ENCODE peak calls at places on chromosomes 7 and 10, in six cellular contexts. N is NCI-H2081; D is myocyte; T is right cardiac atrium; J is activated naive CD8-positive, alpha-beta T cell treated with anti-CD3 and anti-CD28 coated beads, Interleukin-2, amount 50 U/mL, for 16 hours; A is NCI-H1092 treated with DMSO at 0.1 percent for 48 hours. F is an unnamed sample.

GRCh38 chr7:71633571-71634008 is 501.6 kb downstream of the GALNT17 start:
- DNase-seq in N (no peak), D (peak), T (no peak), J (no peak), A (no peak), F (peak)

GRCh38 chr7:134165266-134165665 is 38.1 kb downstream of the LRGUK start:
- DNase-seq in N (no peak), D (no peak), T (no peak), J (no peak), A (no peak), F (no peak)

GRCh38 chr7:66905243-66905642 is 15.8 kb upstream of the TMEM248 start:
- DNase-seq in N (no peak), D (no peak), T (no peak), J (no peak), A (no peak), F (no peak)

GRCh38 chr7:35697414-35698175 is 2.7 kb upstream of the HERPUD2 start:
- DNase-seq in N (no peak), D (peak), T (no peak), J (no peak), A (no peak), F (no peak)

GRCh38 chr7:44884553-44885393 is 557 bp downstream of the PURB start:
- DNase-seq in N (peak), D (peak), T (peak), J (no peak), A (peak), F (peak)

GRCh38 chr10:116947838-116948529 is 57.0 kb downstream of the SHTN1 start:
- DNase-seq in N (no peak), D (peak), T (no peak), J (no peak), A (no peak), F (no peak)

GRCh38 chr10:44992070-44992731 is 8.5 kb upstream of the ZNF22 start:
- DNase-seq in N (no peak), D (no peak), T (peak), J (no peak), A (no peak), F (no peak)

GRCh38 chr7:156036153-156036552 is 223.9 kb upstream of the SHH start:
- DNase-seq in N (no peak), D (no peak), T (no peak), J (no peak), A (no peak), F (no peak)

GRCh38 chr7:19373334-19373733 is 228.1 kb upstream of the FERD3L start:
- DNase-seq in N (no peak), D (no peak), T (no peak), J (no peak), A (no peak), F (no peak)

GRCh38 chr10:70777063-70777875 is 7.9 kb downstream of the TBATA start:
- DNase-seq in N (no peak), D (no peak), T (no peak), J (no peak), A (no peak), F (no peak)

GRCh38 chr10:26647602-26648244 is 49.8 kb upstream of the PDSS1 start:
- DNase-seq in N (no peak), D (no peak), T (no peak), J (no peak), A (no peak), F (no peak)

GRCh38 chr10:122099562-122099961 is 110.6 kb downstream of the TACC2 start:
- DNase-seq in N (no peak), D (no peak), T (no peak), J (no peak), A (no peak), F (no peak)

GRCh38 chr10:25068152-25069058 is 52.0 kb downstream of the THNSL1 start:
- DNase-seq in N (no peak), D (no peak), T (no peak), J (no peak), A (no peak), F (no peak)

GRCh38 chr10:6328708-6329423 is 126.1 kb downstream of the PFKFB3 start:
- DNase-seq in N (no peak), D (peak), T (peak), J (no peak), A (no peak), F (no peak)

GRCh38 chr10:102632394-102633062 is 11.8 kb upstream of the TRIM8 start:
- DNase-seq in N (no peak), D (peak), T (peak), J (no peak), A (no peak), F (no peak)

GRCh38 chr10:5596611-5597341 is 69.6 kb downstream of the ASB13 start:
- DNase-seq in N (no peak), D (no peak), T (peak), J (no peak), A (no peak), F (no peak)

GRCh38 chr7:98733036-98733435 is 116.0 kb downstream of the NPTX2 start:
- DNase-seq in N (peak), D (peak), T (no peak), J (peak), A (peak), F (peak)

GRCh38 chr7:24318326-24318725 is 34.3 kb downstream of the NPY start:
- DNase-seq in N (no peak), D (peak), T (no peak), J (no peak), A (no peak), F (peak)

GRCh38 chr7:101066858-101067227 is 18.4 kb upstream of the TRIM56 start:
- DNase-seq in N (no peak), D (no peak), T (no peak), J (no peak), A (no peak), F (no peak)

GRCh38 chr7:107506683-107507339 is 37.0 kb downstream of the GPR22 start:
- DNase-seq in N (peak), D (peak), T (peak), J (no peak), A (no peak), F (no peak)

GRCh38 chr10:6473430-6473829 is 106.6 kb downstream of the PRKCQ start:
- DNase-seq in N (no peak), D (no peak), T (no peak), J (no peak), A (no peak), F (no peak)

GRCh38 chr7:20033621-20034200 is 183.5 kb downstream of the MACC1 start:
- DNase-seq in N (no peak), D (peak), T (no peak), J (no peak), A (no peak), F (no peak)

F was measured in neural progenitor cell.